ENCODE peak calls at places on chromosomes 11 and 22, in seven cellular contexts. I is caudate nucleus; C is dorsolateral prefrontal cortex; K is activated naive CD4-positive, alpha-beta T cell treated with anti-CD3 and anti-CD28 coated beads for 36 hours; X is GM03348; H is activated CD4-positive, alpha-beta T cell treated with anti-CD3 and anti-CD28 coated beads, Interleukin-2, amount 10 ng/mL, durations not matched to agents 7 days and 5 days; D is sciatic nerve. Q is an unnamed sample.

GRCh38 chr11:114026355-114026754 is 33.2 kb upstream of the ZBTB16 start:
- DNase-seq in I (no peak), C (no peak), K (peak; percentile 31), X (no peak), H (peak; percentile 58), D (no peak), Q (peak; percentile 38)

GRCh38 chr11:110128161-110128560 is 35.0 kb downstream of the ZC3H12C start:
- DNase-seq in I (no peak), C (no peak), K (no peak), X (peak; percentile 44), H (no peak), D (no peak), Q (no peak)

GRCh38 chr11:35632301-35632700 is 14.0 kb downstream of the FJX1 start:
- DNase-seq in I (no peak), C (no peak), K (no peak), X (no peak), H (no peak), D (no peak), Q (no peak)

GRCh38 chr11:12692238-12693074 is 18.2 kb downstream of the TEAD1 start:
- DNase-seq in I (no peak), C (no peak), K (no peak), X (peak; percentile 75), H (no peak), D (peak; percentile 93), Q (no peak)

GRCh38 chr11:48088682-48089050 is 108.3 kb downstream of the PTPRJ start:
- DNase-seq in I (no peak), C (no peak), K (no peak), X (no peak), H (no peak), D (no peak), Q (no peak)

GRCh38 chr11:122979103-122979814 is 2.4 kb downstream of the BSX start:
- DNase-seq in I (no peak), C (no peak), K (no peak), X (no peak), H (no peak), D (no peak), Q (no peak)

GRCh38 chr11:47161134-47161854 is 15.4 kb downstream of the ARFGAP2 start:
- DNase-seq in I (peak; percentile 28), C (no peak), K (peak; percentile 67), X (peak; percentile 90), H (peak; percentile 65), D (peak; percentile 80), Q (peak; percentile 69)

GRCh38 chr11:126063510-126063858 is 818 bp upstream of the CDON start:
- DNase-seq in I (no peak), C (no peak), K (no peak), X (no peak), H (no peak), D (no peak), Q (no peak)

GRCh38 chr11:109695696-109696095 is 273.7 kb downstream of the C11orf87 start:
- DNase-seq in I (no peak), C (no peak), K (no peak), X (no peak), H (no peak), D (no peak), Q (no peak)

GRCh38 chr11:9060700-9061111 is 30.7 kb downstream of the SCUBE2 start:
- DNase-seq in I (no peak), C (no peak), K (peak; percentile 89), X (no peak), H (peak; percentile 55), D (no peak), Q (peak; percentile 82)

GRCh38 chr11:103202048-103202651 is 92.9 kb downstream of the DYNC2H1 start:
- DNase-seq in I (no peak), C (no peak), K (no peak), X (peak; percentile 58), H (no peak), D (no peak), Q (no peak)

GRCh38 chr22:24494535-24495364 is at the start of gene UPB1:
- DNase-seq in I (no peak), C (no peak), K (no peak), X (peak; percentile 27), H (no peak), D (no peak), Q (no peak)

GRCh38 chr11:114192841-114193389 is 103.3 kb upstream of the NNMT start:
- DNase-seq in I (no peak), C (no peak), K (no peak), X (no peak), H (no peak), D (no peak), Q (no peak)